ENCODE peak calls at places on chromosome 6, in five cellular contexts. Z is osteoblast, A is mammary epithelial cell, J is endothelial cell of umbilical vein, W is H9. F is an unnamed sample.

GRCh38 chr6:44298055-44298803 is 14.9 kb downstream of the AARS2 start:
- DNase-seq in Z (peak), A (no peak), J (no peak), W (peak), F (no peak)

GRCh38 chr6:82959385-82959941 is 106.2 kb downstream of the UBE3D start:
- DNase-seq in Z (peak), A (no peak), J (no peak), W (peak), F (peak)

GRCh38 chr6:110590821-110591351 is 114.5 kb upstream of the SLC22A16 start:
- DNase-seq in Z (peak), A (peak), J (no peak), W (no peak), F (no peak)

GRCh38 chr6:156427345-156427744 is 349.8 kb upstream of the ARID1B start:
- DNase-seq in Z (peak), A (peak), J (peak), W (no peak), F (peak)

GRCh38 chr6:89682991-89683390 is 44.4 kb upstream of the LYRM2 start:
- DNase-seq in Z (no peak), A (no peak), J (no peak), W (no peak), F (no peak)

GRCh38 chr6:136208783-136209182 is 41.3 kb downstream of the MTFR2 start:
- DNase-seq in Z (no peak), A (no peak), J (no peak), W (no peak), F (no peak)

GRCh38 chr6:90065173-90065572 is 170.9 kb downstream of the GJA10 start:
- DNase-seq in Z (no peak), A (no peak), J (no peak), W (no peak), F (no peak)

GRCh38 chr6:71489736-71490135 is 201.1 kb downstream of the OGFRL1 start:
- DNase-seq in Z (peak), A (peak), J (peak), W (peak), F (peak)

GRCh38 chr6:142233945-142234682 is 67.7 kb upstream of the ADGRG6 start:
- DNase-seq in Z (no peak), A (no peak), J (no peak), W (no peak), F (no peak)

GRCh38 chr6:111824608-111825337 is 48.5 kb downstream of the FYN start:
- DNase-seq in Z (no peak), A (no peak), J (no peak), W (no peak), F (no peak)

GRCh38 chr6:2851727-2852513 is 10.3 kb upstream of the SERPINB1 start:
- DNase-seq in Z (no peak), A (no peak), J (no peak), W (no peak), F (no peak)

GRCh38 chr6:2852514-2852855 is 10.8 kb upstream of the SERPINB1 start:
- DNase-seq in Z (no peak), A (no peak), J (no peak), W (no peak), F (no peak)

GRCh38 chr6:2853766-2854393 is 12.2 kb upstream of the SERPINB1 start:
- DNase-seq in Z (peak), A (peak), J (peak), W (peak), F (peak)

GRCh38 chr6:2854394-2854982 is 12.8 kb upstream of the SERPINB1 start:
- DNase-seq in Z (peak), A (no peak), J (peak), W (no peak), F (no peak)

GRCh38 chr6:2852921-2853322 is 11.3 kb upstream of the SERPINB1 start:
- DNase-seq in Z (no peak), A (no peak), J (no peak), W (no peak), F (no peak)
- H3K27ac ChIP-seq in Z (no peak), A (no peak), J (peak), W (no peak), F (peak)

DNA sequence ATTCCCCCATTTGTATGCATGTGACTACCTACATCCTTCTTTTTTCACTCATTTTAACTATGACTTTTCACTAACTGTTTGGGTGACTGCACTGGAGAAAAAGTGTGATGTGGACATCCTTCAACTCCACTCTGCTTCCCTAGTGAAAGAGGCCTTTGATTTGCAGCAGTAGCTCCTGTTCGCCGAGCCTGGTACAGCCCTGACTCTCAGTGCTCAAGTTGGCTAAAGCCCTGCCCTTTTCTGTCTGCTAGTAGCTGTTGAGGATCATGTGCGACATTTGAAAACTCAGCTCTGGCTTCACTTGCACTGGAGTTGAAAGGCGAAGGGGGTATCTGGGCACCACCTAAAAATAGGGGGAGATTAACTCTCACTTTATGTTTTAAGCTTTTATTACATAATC is 42.1 kb downstream of the DAAM2 start:
- DNase-seq in Z (no peak), A (no peak), J (no peak), W (no peak), F (no peak)
- H3K27ac ChIP-seq in Z (no peak), A (no peak), J (no peak), W (no peak), F (no peak)

DNA sequence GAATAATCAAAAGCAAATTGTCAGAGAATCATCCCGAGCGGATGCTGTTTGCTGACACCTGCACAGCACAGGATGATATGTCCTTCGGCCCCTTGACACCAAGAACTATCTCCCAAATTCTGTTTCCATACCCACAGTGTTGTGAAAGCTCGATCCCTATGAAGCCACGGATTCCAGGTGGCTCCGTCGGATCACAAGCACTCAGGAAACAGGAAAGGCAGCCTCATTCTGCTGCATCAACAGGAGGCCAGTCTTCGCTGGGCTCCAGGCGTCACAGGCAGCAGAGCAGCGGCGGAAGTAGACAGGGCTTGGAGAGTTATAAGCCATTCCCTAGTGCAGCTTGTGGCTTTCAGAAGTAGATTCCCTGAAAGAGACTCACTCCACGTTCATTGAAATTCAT is 342.3 kb downstream of the C6orf118 start:
- DNase-seq in Z (no peak), A (no peak), J (no peak), W (peak), F (no peak)
- H3K27ac ChIP-seq in Z (no peak), A (no peak), J (no peak), W (no peak), F (no peak)

DNA sequence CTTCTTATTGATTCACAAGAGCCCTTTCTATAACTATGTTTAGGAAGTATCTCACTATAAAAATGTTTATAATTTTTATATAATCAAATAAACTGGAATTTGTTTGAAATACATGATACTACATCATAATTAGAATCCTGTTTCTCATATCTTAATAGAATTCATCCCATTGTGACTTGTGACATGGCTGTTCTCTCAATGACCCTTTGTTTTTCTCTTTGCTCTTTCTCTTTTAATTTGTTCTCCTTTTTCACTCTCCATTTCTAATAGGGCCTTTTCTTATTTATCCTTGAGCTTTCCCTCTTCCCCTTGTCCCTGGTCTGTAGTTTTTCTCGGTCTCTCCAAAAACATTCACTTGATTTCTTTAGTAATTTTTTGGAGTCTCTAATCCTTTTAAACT is 111.3 kb downstream of the ADGRB3 start:
- DNase-seq in Z (no peak), A (no peak), J (no peak), W (no peak), F (no peak)
- H3K27ac ChIP-seq in Z (no peak), A (no peak), J (no peak), W (no peak), F (no peak)

F was measured in A673.